ENCODE peak calls at places on chromosomes 13 and 19, in nine cellular contexts. D is H1; U is HCT116; A is CD4-positive, alpha-beta memory T cell; Q is stomach; I is body of pancreas; V is DND-41; G is psoas muscle; C is cardiac muscle cell. F is an unnamed sample. For H3K4me1, the result is how much of the 10 kb centered on the place peaks cover.

GRCh38 chr13:100859861-100860260 is 185.3 kb upstream of the TMTC4 start:
- DNase-seq in D (no peak), U (no peak), A (no peak), Q (no peak), I (no peak), V (no peak), G (no peak), C (no peak), F (no peak)

GRCh38 chr19:50497030-50497420 is 14.0 kb downstream of the JOSD2 start:
- DNase-seq in D (no peak), U (no peak), A (no peak), Q (no peak), I (no peak), V (no peak), G (no peak), C (no peak), F (peak)

GRCh38 chr19:31356587-31357314 is 7.5 kb upstream of the TSHZ3 start:
- DNase-seq in D (peak), U (no peak), A (peak), Q (no peak), I (peak), V (no peak), G (peak), C (peak), F (peak)

GRCh38 chr13:38530492-38530891 is 156.4 kb upstream of the FREM2 start:
- DNase-seq in D (no peak), U (no peak), A (no peak), Q (no peak), I (peak), V (no peak), G (no peak), C (peak), F (no peak)

GRCh38 chr19:48635966-48636858 is 967 bp downstream of the DBP start:
- DNase-seq in D (peak), U (no peak), A (no peak), Q (no peak), I (peak), V (peak), G (peak), C (peak), F (peak)

GRCh38 chr13:42821437-42821836 is 40.1 kb downstream of the FAM216B start:
- DNase-seq in D (no peak), U (no peak), A (no peak), Q (no peak), I (no peak), V (no peak), G (no peak), C (no peak), F (no peak)

GRCh38 chr19:12647490-12648071 is 19.0 kb downstream of the MAN2B1 start:
- DNase-seq in D (peak), U (no peak), A (peak), Q (peak), I (peak), V (peak), G (peak), C (no peak), F (peak)

GRCh38 chr13:23715092-23715761 is 145.0 kb downstream of the TNFRSF19 start:
- DNase-seq in D (no peak), U (no peak), A (no peak), Q (no peak), I (no peak), V (no peak), G (no peak), C (no peak), F (no peak)

GRCh38 chr13:66069570-66069969 is 1160.6 kb downstream of the PCDH9 start:
- DNase-seq in D (no peak), U (no peak), A (no peak), Q (no peak), I (no peak), V (no peak), G (no peak), C (peak), F (no peak)

GRCh38 chr19:34253711-34254551 is 423 bp upstream of the GARRE1 start:
- DNase-seq in D (peak), U (no peak), A (peak), Q (no peak), I (no peak), V (peak), G (peak), C (peak), F (peak)

GRCh38 chr19:13262450-13262849 is 112.2 kb downstream of the IER2 start:
- DNase-seq in D (no peak), U (no peak), A (peak), Q (no peak), I (peak), V (no peak), G (no peak), C (peak), F (no peak)

GRCh38 chr13:90414691-90415596 is 932.5 kb upstream of the MIR17HG start:
- DNase-seq in D (no peak), U (peak), A (no peak), Q (no peak), I (no peak), V (no peak), G (no peak), C (no peak), F (no peak)

GRCh38 chr19:30708416-30708815 is 336.2 kb downstream of the ZNF536 start:
- DNase-seq in D (no peak), U (no peak), A (no peak), Q (no peak), I (no peak), V (no peak), G (no peak), C (no peak), F (no peak)

GRCh38 chr13:84844473-84844872 is 954.7 kb downstream of the SLITRK6 start:
- DNase-seq in D (no peak), U (peak), A (no peak), Q (no peak), I (no peak), V (no peak), G (no peak), C (peak), F (no peak)

GRCh38 chr19:18762125-18763023 is 28.7 kb downstream of the COMP start:
- DNase-seq in D (no peak), U (peak), A (no peak), Q (peak), I (peak), V (no peak), G (peak), C (peak), F (peak)

GRCh38 chr19:13748169-13748884 is 16.0 kb upstream of the MRI1 start:
- DNase-seq in D (peak), U (no peak), A (no peak), Q (no peak), I (no peak), V (no peak), G (no peak), C (peak), F (no peak)

GRCh38 chr13:32443111-32443510 is 15.2 kb upstream of the N4BP2L1 start:
- DNase-seq in D (no peak), U (peak), A (peak), Q (no peak), I (peak), V (peak), G (no peak), C (peak), F (peak)

GRCh38 chr19:15615526-15615925 is 508 bp downstream of the CYP4F8 start:
- DNase-seq in D (no peak), U (no peak), A (no peak), Q (no peak), I (no peak), V (no peak), G (no peak), C (no peak), F (no peak)

GRCh38 chr19:39085392-39085791 is 1.2 kb downstream of the ACP7 start:
- DNase-seq in D (no peak), U (no peak), A (no peak), Q (no peak), I (no peak), V (no peak), G (no peak), C (no peak), F (no peak)

GRCh38 chr19:57675881-57676280 is 5.9 kb upstream of the ZNF551 start:
- DNase-seq in D (no peak), U (no peak), A (no peak), Q (no peak), I (no peak), V (no peak), G (no peak), C (no peak), F (no peak)

GRCh38 chr13:20197361-20197834 is 4.7 kb upstream of the GJB2 start:
- DNase-seq in D (no peak), U (peak), A (peak), Q (no peak), I (peak), V (peak), G (no peak), C (peak), F (peak)

GRCh38 chr13:97359181-97360057 is 74.5 kb upstream of the RAP2A start:
- DNase-seq in D (no peak), U (peak), A (peak), Q (peak), I (peak), V (peak), G (no peak), C (peak), F (no peak)

GRCh38 chr13:113469582-113469981 is 16.3 kb upstream of the ADPRHL1 start:
- DNase-seq in D (no peak), U (no peak), A (no peak), Q (no peak), I (no peak), V (no peak), G (no peak), C (no peak), F (no peak)

GRCh38 chr13:34257980-34258379 is 440.0 kb downstream of the RFC3 start:
- DNase-seq in D (no peak), U (no peak), A (no peak), Q (no peak), I (no peak), V (no peak), G (no peak), C (no peak), F (no peak)

GRCh38 chr19:55704494-55705245 is 29.6 kb downstream of the EPN1 start:
- DNase-seq in D (no peak), U (no peak), A (no peak), Q (no peak), I (no peak), V (no peak), G (no peak), C (no peak), F (no peak)

GRCh38 chr13:57527114-57527770 is 104.3 kb upstream of the PCDH17 start:
- DNase-seq in D (no peak), U (no peak), A (no peak), Q (no peak), I (no peak), V (no peak), G (no peak), C (no peak), F (peak)

GRCh38 chr19:10517760-10518443 is 655 bp upstream of the S1PR5 start:
- DNase-seq in D (peak), U (no peak), A (no peak), Q (no peak), I (peak), V (no peak), G (no peak), C (no peak), F (no peak)

GRCh38 chr13:43551897-43552456 is 234.8 kb downstream of the ENOX1 start:
- DNase-seq in D (no peak), U (no peak), A (no peak), Q (no peak), I (no peak), V (no peak), G (no peak), C (no peak), F (no peak)

GRCh38 chr19:1470864-1471513 is 8.0 kb downstream of the C19orf25 start:
- DNase-seq in D (peak), U (no peak), A (no peak), Q (no peak), I (peak), V (no peak), G (peak), C (peak), F (no peak)
- H3K4me1 ChIP-seq in D (under half), U (under half), A (under half), Q (half or more), I (half or more), V (under half), G (under half), C (under half), F (under half)

GRCh38 chr13:98523455-98524102 is 53.3 kb downstream of the STK24 start:
- DNase-seq in D (no peak), U (no peak), A (no peak), Q (no peak), I (no peak), V (no peak), G (no peak), C (no peak), F (no peak)

GRCh38 chr13:98521461-98521860 is 55.4 kb downstream of the STK24 start:
- DNase-seq in D (no peak), U (no peak), A (no peak), Q (no peak), I (no peak), V (no peak), G (no peak), C (no peak), F (no peak)

GRCh38 chr13:98519976-98520375 is 56.9 kb downstream of the STK24 start:
- DNase-seq in D (no peak), U (no peak), A (no peak), Q (no peak), I (no peak), V (no peak), G (no peak), C (peak), F (no peak)

GRCh38 chr13:98520674-98521449 is 56.0 kb downstream of the STK24 start:
- DNase-seq in D (no peak), U (no peak), A (no peak), Q (no peak), I (no peak), V (no peak), G (no peak), C (no peak), F (no peak)

GRCh38 chr13:98521876-98522275 is 55.0 kb downstream of the STK24 start:
- DNase-seq in D (no peak), U (no peak), A (no peak), Q (no peak), I (no peak), V (no peak), G (peak), C (peak), F (no peak)
- H3K4me1 ChIP-seq in D (under half), U (under half), A (half or more), Q (half or more), I (half or more), V (under half), G (half or more), C (half or more), F (under half)

DNA sequence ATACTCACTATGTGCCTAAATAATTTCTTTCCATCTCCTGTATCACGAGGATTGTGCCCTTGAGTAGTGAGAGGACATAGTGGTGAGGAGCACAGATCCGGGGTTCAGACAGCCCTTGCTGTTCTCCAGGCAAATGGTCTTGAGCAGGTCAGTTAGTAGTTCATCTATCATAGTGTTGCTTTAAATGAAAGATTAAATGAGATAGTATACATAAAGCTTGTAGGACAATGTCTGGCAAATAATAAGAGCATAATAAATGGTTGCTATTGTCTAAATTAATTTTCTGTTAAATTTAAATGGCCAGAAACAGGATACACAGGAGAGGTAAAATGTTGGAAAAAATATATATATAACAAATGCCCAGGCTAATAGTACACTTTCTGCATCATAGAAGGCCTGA is 23.4 kb downstream of the FAM124A start:
- DNase-seq in D (peak), U (no peak), A (no peak), Q (no peak), I (no peak), V (no peak), G (no peak), C (no peak), F (no peak)
- H3K4me1 ChIP-seq in D (under half), U (under half), A (under half), Q (under half), I (under half), V (under half), G (under half), C (under half), F (under half)

GRCh38 chr13:30412351-30412750 is 9.9 kb upstream of the UBE2L5 start:
- DNase-seq in D (no peak), U (no peak), A (no peak), Q (no peak), I (no peak), V (no peak), G (no peak), C (no peak), F (no peak)

GRCh38 chr13:30410705-30411125 is 11.6 kb upstream of the UBE2L5 start:
- DNase-seq in D (no peak), U (no peak), A (no peak), Q (no peak), I (no peak), V (no peak), G (no peak), C (no peak), F (no peak)

GRCh38 chr13:30408319-30409101 is 13.8 kb upstream of the UBE2L5 start:
- DNase-seq in D (peak), U (no peak), A (peak), Q (peak), I (peak), V (no peak), G (peak), C (peak), F (peak)

GRCh38 chr13:30406779-30407416 is 15.4 kb upstream of the UBE2L5 start:
- DNase-seq in D (no peak), U (no peak), A (no peak), Q (no peak), I (no peak), V (no peak), G (no peak), C (no peak), F (no peak)

DNA sequence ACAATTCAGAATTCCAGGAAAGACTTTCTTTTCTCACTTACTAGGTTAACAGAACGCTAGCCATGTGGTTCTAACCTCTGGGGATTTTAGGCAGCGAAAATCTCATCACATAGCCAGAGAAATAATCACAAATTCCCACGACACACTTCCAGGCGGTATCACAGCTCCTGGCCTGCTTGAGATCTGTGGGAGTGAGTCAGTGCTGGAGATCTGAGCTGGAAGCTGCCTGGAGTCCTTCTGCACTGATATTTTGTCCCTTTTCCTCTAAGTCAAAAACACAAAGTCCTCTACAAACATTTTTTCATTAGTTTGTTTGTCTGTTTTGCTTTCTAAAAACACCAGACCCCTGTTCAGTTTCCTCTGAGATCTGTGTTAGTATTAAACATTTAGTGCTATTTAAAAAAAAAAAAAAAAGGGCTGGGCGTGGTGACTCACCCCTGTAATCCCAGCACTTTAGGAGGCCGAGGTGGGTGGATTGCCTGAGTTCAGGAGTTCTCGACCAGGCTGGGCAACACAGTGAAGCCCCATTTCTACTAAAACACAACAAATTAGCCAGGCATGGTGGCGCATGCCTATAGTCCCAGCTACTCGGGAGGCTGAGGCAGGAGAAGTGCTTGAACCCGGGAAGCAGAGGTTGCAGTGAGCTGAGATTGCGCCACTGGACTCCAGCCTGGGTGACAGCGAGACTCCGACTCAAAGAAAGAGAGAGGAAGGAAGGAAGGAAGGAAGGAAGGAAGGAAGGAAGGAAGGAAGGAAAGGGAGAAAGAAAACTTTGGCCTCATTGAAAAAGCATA is 12.2 kb upstream of the UBE2L5 start:
- DNase-seq in D (no peak), U (no peak), A (no peak), Q (no peak), I (no peak), V (no peak), G (no peak), C (no peak), F (no peak)
- H3K4me1 ChIP-seq in D (under half), U (under half), A (under half), Q (under half), I (under half), V (under half), G (under half), C (under half), F (under half)

F was measured in mucosa of descending colon.